ENCODE peak calls at places on chromosome 19, in six cellular contexts. One of them, this sample, is unnamed.

GRCh38 chr19:28374971-28375370 is 838.0 kb downstream of the UQCRFS1 start:
- DNase-seq in mammary epithelial cell: no peak
- DNase-seq in HTR-8/SVneo: no peak
- DNase-seq in activated CD8-positive, alpha-beta memory T cell treated with anti-CD3 and anti-CD28 coated beads, Interleukin-2, amount 50 U/mL, for 48 hours: no peak
- DNase-seq in ovary: no peak
- DNase-seq in EH: no peak
- DNase-seq in this sample: no peak

GRCh38 chr19:9586764-9587163 is 2.5 kb upstream of the ZNF121 start:
- DNase-seq in mammary epithelial cell: peak
- DNase-seq in HTR-8/SVneo: peak
- DNase-seq in activated CD8-positive, alpha-beta memory T cell treated with anti-CD3 and anti-CD28 coated beads, Interleukin-2, amount 50 U/mL, for 48 hours: peak
- DNase-seq in ovary: peak
- DNase-seq in EH: peak
- DNase-seq in this sample: no peak

GRCh38 chr19:47742636-47743035 is 2.7 kb upstream of the NOP53 start:
- DNase-seq in mammary epithelial cell: no peak
- DNase-seq in HTR-8/SVneo: no peak
- DNase-seq in activated CD8-positive, alpha-beta memory T cell treated with anti-CD3 and anti-CD28 coated beads, Interleukin-2, amount 50 U/mL, for 48 hours: no peak
- DNase-seq in ovary: no peak
- DNase-seq in EH: peak
- DNase-seq in this sample: no peak

GRCh38 chr19:8905342-8905741 is 73.2 kb downstream of the MBD3L1 start:
- DNase-seq in mammary epithelial cell: no peak
- DNase-seq in HTR-8/SVneo: no peak
- DNase-seq in activated CD8-positive, alpha-beta memory T cell treated with anti-CD3 and anti-CD28 coated beads, Interleukin-2, amount 50 U/mL, for 48 hours: no peak
- DNase-seq in ovary: no peak
- DNase-seq in EH: no peak
- DNase-seq in this sample: no peak

GRCh38 chr19:816500-816857 is 5.3 kb downstream of the PLPPR3 start:
- DNase-seq in mammary epithelial cell: no peak
- DNase-seq in HTR-8/SVneo: no peak
- DNase-seq in activated CD8-positive, alpha-beta memory T cell treated with anti-CD3 and anti-CD28 coated beads, Interleukin-2, amount 50 U/mL, for 48 hours: no peak
- DNase-seq in ovary: no peak
- DNase-seq in EH: no peak
- DNase-seq in this sample: no peak

GRCh38 chr19:40191836-40192646 is 815 bp downstream of the MAP3K10 start:
- DNase-seq in mammary epithelial cell: no peak
- DNase-seq in HTR-8/SVneo: peak
- DNase-seq in activated CD8-positive, alpha-beta memory T cell treated with anti-CD3 and anti-CD28 coated beads, Interleukin-2, amount 50 U/mL, for 48 hours: peak
- DNase-seq in ovary: peak
- DNase-seq in EH: peak
- DNase-seq in this sample: no peak

GRCh38 chr19:35260694-35261304 is 8.0 kb upstream of the USF2 start:
- DNase-seq in mammary epithelial cell: no peak
- DNase-seq in HTR-8/SVneo: no peak
- DNase-seq in activated CD8-positive, alpha-beta memory T cell treated with anti-CD3 and anti-CD28 coated beads, Interleukin-2, amount 50 U/mL, for 48 hours: peak
- DNase-seq in ovary: no peak
- DNase-seq in EH: no peak
- DNase-seq in this sample: no peak

GRCh38 chr19:40908981-40909380 is 26.9 kb upstream of the CYP2A7 start:
- DNase-seq in mammary epithelial cell: no peak
- DNase-seq in HTR-8/SVneo: peak
- DNase-seq in activated CD8-positive, alpha-beta memory T cell treated with anti-CD3 and anti-CD28 coated beads, Interleukin-2, amount 50 U/mL, for 48 hours: peak
- DNase-seq in ovary: peak
- DNase-seq in EH: no peak
- DNase-seq in this sample: no peak

GRCh38 chr19:571127-571974 is 1.0 kb upstream of the BSG start:
- DNase-seq in mammary epithelial cell: no peak
- DNase-seq in HTR-8/SVneo: no peak
- DNase-seq in activated CD8-positive, alpha-beta memory T cell treated with anti-CD3 and anti-CD28 coated beads, Interleukin-2, amount 50 U/mL, for 48 hours: peak
- DNase-seq in ovary: no peak
- DNase-seq in EH: peak
- DNase-seq in this sample: no peak

GRCh38 chr19:16496613-16496983 is 404 bp downstream of the C19orf44 start:
- DNase-seq in mammary epithelial cell: peak
- DNase-seq in HTR-8/SVneo: no peak
- DNase-seq in activated CD8-positive, alpha-beta memory T cell treated with anti-CD3 and anti-CD28 coated beads, Interleukin-2, amount 50 U/mL, for 48 hours: peak
- DNase-seq in ovary: peak
- DNase-seq in EH: peak
- DNase-seq in this sample: no peak

GRCh38 chr19:45528744-45529453 is 21.6 kb downstream of the VASP start:
- DNase-seq in mammary epithelial cell: no peak
- DNase-seq in HTR-8/SVneo: no peak
- DNase-seq in activated CD8-positive, alpha-beta memory T cell treated with anti-CD3 and anti-CD28 coated beads, Interleukin-2, amount 50 U/mL, for 48 hours: no peak
- DNase-seq in ovary: no peak
- DNase-seq in EH: no peak
- DNase-seq in this sample: no peak

GRCh38 chr19:13978306-13978705 is 26.0 kb downstream of the DCAF15 start:
- DNase-seq in mammary epithelial cell: no peak
- DNase-seq in HTR-8/SVneo: no peak
- DNase-seq in activated CD8-positive, alpha-beta memory T cell treated with anti-CD3 and anti-CD28 coated beads, Interleukin-2, amount 50 U/mL, for 48 hours: no peak
- DNase-seq in ovary: peak
- DNase-seq in EH: peak
- DNase-seq in this sample: no peak

GRCh38 chr19:33385956-33386355 is 12.4 kb downstream of the CEBPG start:
- DNase-seq in mammary epithelial cell: no peak
- DNase-seq in HTR-8/SVneo: no peak
- DNase-seq in activated CD8-positive, alpha-beta memory T cell treated with anti-CD3 and anti-CD28 coated beads, Interleukin-2, amount 50 U/mL, for 48 hours: no peak
- DNase-seq in ovary: no peak
- DNase-seq in EH: no peak
- DNase-seq in this sample: no peak

GRCh38 chr19:48553676-48554384 is 1.9 kb downstream of the SULT2B1 start:
- DNase-seq in mammary epithelial cell: peak
- DNase-seq in HTR-8/SVneo: peak
- DNase-seq in activated CD8-positive, alpha-beta memory T cell treated with anti-CD3 and anti-CD28 coated beads, Interleukin-2, amount 50 U/mL, for 48 hours: no peak
- DNase-seq in ovary: no peak
- DNase-seq in EH: peak
- DNase-seq in this sample: no peak

GRCh38 chr19:51094696-51095279 is 12.1 kb upstream of the KLK14 start:
- DNase-seq in mammary epithelial cell: no peak
- DNase-seq in HTR-8/SVneo: peak
- DNase-seq in activated CD8-positive, alpha-beta memory T cell treated with anti-CD3 and anti-CD28 coated beads, Interleukin-2, amount 50 U/mL, for 48 hours: peak
- DNase-seq in ovary: peak
- DNase-seq in EH: peak
- DNase-seq in this sample: no peak

This sample was measured in smooth muscle cell of the brain vasculature.